ENCODE peak calls at places on chromosomes 3 and 15, in four cellular contexts. C is HepG2, F is GM12878, S is K562. T is an unnamed sample.

GRCh38 chr3:113148307-113148703 is 63.1 kb upstream of the BOC start:
- DNase-seq in C (no peak), S (no peak), F (no peak), T (no peak)

GRCh38 chr3:58658508-58658907 is 8.1 kb downstream of the FAM3D start:
- DNase-seq in S (peak), C (no peak), F (no peak), T (no peak)

GRCh38 chr3:32257641-32258438 is 19.4 kb downstream of the CMTM8 start:
- DNase-seq in F (no peak), S (no peak), C (no peak), T (no peak)

GRCh38 chr3:58565621-58566397 is 11.4 kb downstream of the FAM107A start:
- DNase-seq in S (no peak), F (no peak), C (no peak), T (peak)

GRCh38 chr15:45919806-45920205 is 285.0 kb downstream of the SQOR start:
- DNase-seq in S (no peak), C (peak), F (no peak), T (no peak)

GRCh38 chr3:160478338-160478737 is 28.8 kb upstream of the TRIM59 start:
- DNase-seq in S (no peak), F (no peak), C (no peak), T (no peak)

GRCh38 chr15:91627473-91628309 is 225.8 kb upstream of the SLCO3A1 start:
- DNase-seq in F (no peak), C (no peak), S (no peak), T (no peak)

GRCh38 chr15:101698314-101698713 is 26.0 kb downstream of the TARS3 start:
- DNase-seq in C (no peak), F (no peak), S (no peak), T (no peak)

GRCh38 chr3:147120029-147120428 is 286.3 kb downstream of the ZIC4 start:
- DNase-seq in C (peak), F (no peak), S (no peak), T (no peak)

GRCh38 chr3:66816110-66816761 is 181.9 kb upstream of the KBTBD8 start:
- DNase-seq in S (peak), C (peak), F (no peak), T (no peak)

GRCh38 chr3:127375151-127375937 is 87.5 kb upstream of the PRR20G start:
- DNase-seq in C (no peak), F (no peak), S (no peak), T (no peak)

GRCh38 chr15:99682455-99682854 is 50.8 kb downstream of the LYSMD4 start:
- DNase-seq in F (no peak), C (no peak), S (no peak), T (no peak)

GRCh38 chr3:184461219-184461618 is 81.4 kb downstream of the CHRD start:
- DNase-seq in F (no peak), C (no peak), S (no peak), T (no peak)

GRCh38 chr3:1183320-1184048 is 90.7 kb downstream of the CNTN6 start:
- DNase-seq in F (no peak), C (no peak), S (no peak), T (no peak)

GRCh38 chr3:13239467-13239760 is 166.2 kb upstream of the IQSEC1 start:
- DNase-seq in S (no peak), C (no peak), F (no peak), T (no peak)

DNA sequence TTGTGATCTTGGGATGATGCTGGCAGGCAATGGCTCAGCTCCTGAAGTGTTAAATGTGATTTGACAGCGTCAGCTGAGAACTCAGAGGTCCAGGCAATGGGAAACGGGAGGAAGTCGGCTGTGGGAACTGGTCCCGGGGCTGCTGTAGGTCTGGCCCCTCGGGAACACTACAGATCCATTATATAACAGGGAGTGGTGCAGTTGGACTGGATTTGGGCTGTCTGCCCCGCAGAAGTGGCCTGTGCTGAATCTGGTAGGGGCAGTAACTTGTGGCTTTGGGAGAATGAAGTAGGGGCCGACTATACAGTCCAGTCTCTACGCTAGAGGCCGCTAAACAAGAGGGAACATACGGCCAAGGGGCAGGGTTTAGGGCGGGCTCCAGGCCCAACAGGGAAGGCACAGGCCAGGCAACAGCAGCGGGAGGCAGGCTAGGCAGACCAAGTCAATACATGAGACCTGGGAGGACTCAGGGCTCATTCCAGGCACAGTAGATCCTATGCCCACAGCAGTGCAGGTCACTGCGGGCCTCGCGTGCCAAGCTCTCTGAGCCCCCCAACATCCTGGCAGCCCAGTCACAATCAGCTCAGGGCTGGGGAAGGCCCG is 20.3 kb upstream of the IL16 start:
- DNase-seq in S (no peak), C (no peak), F (no peak), T (peak)
- TF ChIP-seq TCF7 in S (no peak), C (no peak), F (no peak), T (no peak)

DNA sequence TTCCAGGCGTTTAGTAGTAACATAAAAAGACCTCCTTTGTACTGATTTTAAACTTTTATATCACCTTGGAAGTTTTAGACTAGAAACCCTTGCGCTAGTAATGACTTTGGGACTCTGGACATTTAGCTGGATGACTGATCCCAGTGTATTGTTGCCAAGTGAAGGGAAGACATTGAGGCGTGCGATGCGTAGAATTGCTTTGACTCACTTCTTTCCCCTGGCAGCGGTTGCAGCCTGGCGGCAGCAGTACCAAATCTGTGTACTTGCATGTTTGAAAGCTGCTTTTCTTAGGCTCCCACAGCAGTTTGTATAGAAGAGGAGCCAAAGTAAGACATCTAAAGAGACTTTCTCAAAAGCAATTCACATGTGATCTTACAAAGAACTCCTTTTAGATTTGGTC is 151.6 kb downstream of the BBX start:
- DNase-seq in C (no peak), F (no peak), S (no peak), T (no peak)
- TF ChIP-seq SP1 in C (no peak), F (no peak), S (no peak), T (no peak)

GRCh38 chr15:47618216-47618615 is 99.1 kb upstream of the SEMA6D start:
- DNase-seq in S (no peak), F (no peak), C (no peak), T (no peak)
- TF ChIP-seq TCF7 in S (no peak), F (no peak), C (no peak), T (no peak)

GRCh38 chr3:119663885-119664284 is 3.5 kb upstream of the POPDC2 start:
- DNase-seq in C (no peak), F (no peak), S (no peak), T (no peak)

GRCh38 chr3:119662604-119663377 is 2.4 kb upstream of the POPDC2 start:
- DNase-seq in F (no peak), C (no peak), S (no peak), T (no peak)

GRCh38 chr3:119664370-119664769 is 4.0 kb upstream of the POPDC2 start:
- DNase-seq in S (no peak), C (no peak), F (no peak), T (no peak)

GRCh38 chr3:119665954-119666559 is 5.7 kb upstream of the POPDC2 start:
- DNase-seq in C (no peak), F (no peak), S (no peak), T (no peak)

DNA sequence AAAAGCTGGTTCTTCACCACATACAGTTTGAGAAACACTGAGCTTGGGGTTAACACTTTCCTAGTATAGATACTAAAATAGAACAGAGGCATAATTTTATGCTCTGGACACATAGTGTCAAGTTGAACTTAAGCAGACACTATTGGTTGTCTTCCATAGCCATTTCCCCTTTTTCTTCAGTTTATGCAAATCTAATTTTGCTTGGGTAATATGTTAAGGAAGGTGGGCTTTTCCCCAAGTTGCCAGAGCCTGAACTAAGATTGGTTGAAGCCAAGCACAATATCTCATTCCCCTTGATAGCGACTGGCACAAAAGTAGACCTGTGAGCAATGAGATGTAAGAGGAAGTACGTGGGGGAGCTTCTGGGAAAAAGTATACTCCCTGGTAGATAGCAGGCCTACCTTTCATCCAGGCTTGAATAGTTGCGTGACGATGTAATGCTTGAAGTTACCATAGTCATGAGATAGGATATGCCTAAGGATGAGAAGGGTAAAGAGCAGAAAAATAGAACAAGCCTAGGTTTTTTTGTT is 4.5 kb upstream of the POPDC2 start:
- DNase-seq in C (peak), F (no peak), S (no peak), T (no peak)
- TF ChIP-seq SP1 in C (no peak), F (no peak), S (no peak), T (no peak)

GRCh38 chr3:176526194-176526593 is 671.1 kb downstream of the TBL1XR1 start:
- DNase-seq in C (no peak), F (no peak), S (no peak), T (no peak)
- TF ChIP-seq TCF7 in C (no peak), F (no peak), S (no peak), T (no peak)